ENCODE peak calls at places on chromosomes 6 and 20, in nine cellular contexts. V, I, T, G, A, Q, F, R and L are unnamed samples.

GRCh38 chr6:66900081-66900770 is 1193.2 kb upstream of the EYS start:
- DNase-seq in V (peak; percentile 25), I (no peak), T (no peak), G (no peak), A (no peak), Q (no peak), F (no peak), R (no peak), L (no peak)

GRCh38 chr6:158869010-158869603 is 49.9 kb upstream of the EZR start:
- DNase-seq in V (peak; percentile 25), I (no peak), T (peak; percentile 43), G (no peak), A (no peak), Q (no peak), F (no peak), R (no peak), L (no peak)

GRCh38 chr6:41939848-41940758 is 1.5 kb downstream of the CCND3 start:
- DNase-seq in V (peak; percentile 67), I (no peak), T (peak; percentile 49), G (peak; percentile 31), A (peak; percentile 50), Q (no peak), F (peak; percentile 62), R (no peak), L (peak; percentile 58)

GRCh38 chr6:65501045-65501444 is 206.0 kb downstream of the EYS start:
- DNase-seq in V (no peak), I (no peak), T (no peak), G (no peak), A (no peak), Q (no peak), F (no peak), R (no peak), L (no peak)

GRCh38 chr6:109766167-109766566 is 75.1 kb downstream of the FIG4 start:
- DNase-seq in V (no peak), I (no peak), T (no peak), G (no peak), A (no peak), Q (no peak), F (no peak), R (no peak), L (no peak)

GRCh38 chr6:141110486-141110885 is 1022.2 kb upstream of the GJE1 start:
- DNase-seq in V (peak; percentile 25), I (no peak), T (no peak), G (no peak), A (no peak), Q (no peak), F (no peak), R (no peak), L (peak; percentile 80)

GRCh38 chr6:150631982-150632642 is 32.4 kb downstream of the PLEKHG1 start:
- DNase-seq in V (peak; percentile 24), I (no peak), T (no peak), G (no peak), A (no peak), Q (no peak), F (no peak), R (no peak), L (no peak)

GRCh38 chr20:9807176-9807575 is 31.7 kb downstream of the PAK5 start:
- DNase-seq in V (no peak), I (no peak), T (no peak), G (no peak), A (no peak), Q (no peak), F (no peak), R (no peak), L (no peak)

GRCh38 chr6:39610229-39610628 is 115.0 kb downstream of the KIF6 start:
- DNase-seq in V (no peak), I (no peak), T (no peak), G (no peak), A (no peak), Q (peak; percentile 8), F (no peak), R (no peak), L (peak; percentile 64)

GRCh38 chr6:128310061-128310460 is 210.3 kb downstream of the PTPRK start:
- DNase-seq in V (no peak), I (no peak), T (no peak), G (no peak), A (no peak), Q (no peak), F (no peak), R (no peak), L (no peak)

GRCh38 chr20:41078329-41078728 is 49.7 kb downstream of the TOP1 start:
- DNase-seq in V (peak; percentile 47), I (peak; percentile 24), T (peak; percentile 59), G (no peak), A (no peak), Q (no peak), F (no peak), R (no peak), L (peak; percentile 65)

GRCh38 chr6:28633445-28634215 is 107.9 kb downstream of the GPX5 start:
- DNase-seq in V (no peak), I (no peak), T (no peak), G (no peak), A (peak; percentile 47), Q (no peak), F (no peak), R (no peak), L (no peak)

GRCh38 chr6:28943557-28944411 is 20.0 kb upstream of the TRIM27 start:
- DNase-seq in V (peak; percentile 75), I (peak; percentile 47), T (peak; percentile 77), G (peak; percentile 83), A (peak; percentile 92), Q (peak; percentile 44), F (peak; percentile 87), R (no peak), L (peak; percentile 78)

GRCh38 chr6:36691011-36691410 is 6.6 kb upstream of the RAB44 start:
- DNase-seq in V (no peak), I (no peak), T (no peak), G (no peak), A (no peak), Q (no peak), F (no peak), R (no peak), L (no peak)

GRCh38 chr20:13515796-13516533 is 122.8 kb downstream of the TASP1 start:
- DNase-seq in V (peak; percentile 59), I (peak; percentile 36), T (no peak), G (no peak), A (no peak), Q (no peak), F (no peak), R (no peak), L (peak; percentile 61)

GRCh38 chr6:148085651-148086321 is 256.9 kb upstream of the SASH1 start:
- DNase-seq in V (peak; percentile 10), I (no peak), T (peak; percentile 85), G (no peak), A (no peak), Q (no peak), F (no peak), R (no peak), L (no peak)

GRCh38 chr6:150403458-150404245 is 34.8 kb downstream of the IYD start:
- DNase-seq in V (peak; percentile 42), I (no peak), T (peak; percentile 89), G (peak; percentile 60), A (no peak), Q (no peak), F (no peak), R (peak; percentile 60), L (peak; percentile 74)

GRCh38 chr6:30685977-30686907 is at the start of gene PPP1R18:
- DNase-seq in V (peak; percentile 77), I (no peak), T (peak; percentile 59), G (peak; percentile 89), A (peak; percentile 59), Q (peak; percentile 71), F (peak; percentile 88), R (no peak), L (peak; percentile 65)

GRCh38 chr6:145732788-145733187 is 2.5 kb downstream of the EPM2A start:
- DNase-seq in V (no peak), I (no peak), T (no peak), G (no peak), A (no peak), Q (no peak), F (no peak), R (no peak), L (no peak)

GRCh38 chr6:158373209-158373608 is 60.9 kb downstream of the TULP4 start:
- DNase-seq in V (no peak), I (no peak), T (no peak), G (no peak), A (no peak), Q (no peak), F (no peak), R (no peak), L (no peak)

GRCh38 chr20:59604770-59605665 is 678 bp downstream of the PHACTR3 start:
- DNase-seq in V (no peak), I (no peak), T (no peak), G (no peak), A (peak; percentile 50), Q (peak; percentile 48), F (no peak), R (no peak), L (no peak)

GRCh38 chr20:38926934-38927616 is 858 bp downstream of the FAM83D start:
- DNase-seq in V (peak; percentile 26), I (no peak), T (peak; percentile 50), G (no peak), A (no peak), Q (no peak), F (no peak), R (no peak), L (peak; percentile 33)

GRCh38 chr20:22833851-22834250 is 201.3 kb upstream of the SSTR4 start:
- DNase-seq in V (no peak), I (no peak), T (no peak), G (no peak), A (no peak), Q (no peak), F (no peak), R (no peak), L (no peak)